ENCODE peak calls at places on chromosome 11, in five cellular contexts. P, L, I, M and G are unnamed samples.

GRCh38 chr11:43376594-43376993 is 17.9 kb downstream of the TTC17 start:
- DNase-seq in P (no peak), L (no peak), I (no peak), M (no peak), G (no peak)

GRCh38 chr11:46906596-46906995 is 11.8 kb downstream of the LRP4 start:
- DNase-seq in P (peak), L (peak), I (peak), M (no peak), G (peak)

GRCh38 chr11:67640021-67640757 is 626 bp upstream of the TBX10 start:
- DNase-seq in P (peak), L (peak), I (peak), M (peak), G (peak)

GRCh38 chr11:107859459-107860239 is 1.1 kb upstream of the SLC35F2 start:
- DNase-seq in P (peak), L (peak), I (peak), M (peak), G (peak)

GRCh38 chr11:110514967-110515366 is 85.2 kb downstream of the FDX1 start:
- DNase-seq in P (no peak), L (no peak), I (no peak), M (no peak), G (no peak)

GRCh38 chr11:45100338-45100737 is 46.1 kb upstream of the PRDM11 start:
- DNase-seq in P (peak), L (no peak), I (no peak), M (no peak), G (peak)

GRCh38 chr11:1930448-1930802 is 10.9 kb downstream of the TNNT3 start:
- DNase-seq in P (no peak), L (no peak), I (no peak), M (no peak), G (no peak)

GRCh38 chr11:9596926-9597325 is 23.5 kb downstream of the WEE1 start:
- DNase-seq in P (no peak), L (no peak), I (no peak), M (no peak), G (no peak)

GRCh38 chr11:68430384-68430783 is 30.2 kb upstream of the PPP6R3 start:
- DNase-seq in P (no peak), L (no peak), I (no peak), M (no peak), G (no peak)

GRCh38 chr11:18196532-18196931 is 23.9 kb downstream of the MRGPRX4 start:
- DNase-seq in P (no peak), L (no peak), I (no peak), M (no peak), G (no peak)

GRCh38 chr11:56842829-56843794 is 94.6 kb upstream of the OR9G4 start:
- DNase-seq in P (no peak), L (no peak), I (no peak), M (no peak), G (no peak)

GRCh38 chr11:28581286-28582242 is 473.4 kb downstream of the METTL15 start:
- DNase-seq in P (peak), L (no peak), I (no peak), M (no peak), G (no peak)

GRCh38 chr11:116112031-116112935 is 608.1 kb upstream of the CADM1 start:
- DNase-seq in P (no peak), L (peak), I (no peak), M (no peak), G (no peak)

GRCh38 chr11:44780940-44781631 is 54.3 kb downstream of the TSPAN18 start:
- DNase-seq in P (peak), L (no peak), I (no peak), M (no peak), G (no peak)

GRCh38 chr11:112564228-112564955 is 303.7 kb upstream of the PLET1 start:
- DNase-seq in P (peak), L (no peak), I (no peak), M (no peak), G (no peak)

GRCh38 chr11:39617971-39618370 is 1841.5 kb downstream of the LRRC4C start:
- DNase-seq in P (no peak), L (no peak), I (no peak), M (no peak), G (no peak)

GRCh38 chr11:102171101-102171500 is 60.9 kb downstream of the YAP1 start:
- DNase-seq in P (no peak), L (no peak), I (no peak), M (no peak), G (no peak)

GRCh38 chr11:131991606-131992005 is 621.2 kb downstream of the NTM start:
- DNase-seq in P (no peak), L (no peak), I (no peak), M (no peak), G (no peak)

GRCh38 chr11:133065847-133066485 is 466.3 kb downstream of the OPCML start:
- DNase-seq in P (no peak), L (no peak), I (no peak), M (no peak), G (no peak)

GRCh38 chr11:110763249-110764011 is 51.2 kb upstream of the ARHGAP20 start:
- DNase-seq in P (no peak), L (no peak), I (no peak), M (no peak), G (no peak)

GRCh38 chr11:22674470-22675426 is 8.3 kb downstream of the GAS2 start:
- DNase-seq in P (no peak), L (no peak), I (no peak), M (no peak), G (no peak)

GRCh38 chr11:45906096-45906682 is 882 bp downstream of the FREY1 start:
- DNase-seq in P (no peak), L (no peak), I (no peak), M (no peak), G (no peak)

GRCh38 chr11:118275184-118275583 is 11.1 kb upstream of the MPZL2 start:
- DNase-seq in P (no peak), L (no peak), I (no peak), M (no peak), G (no peak)

GRCh38 chr11:101915811-101916291 is 471 bp downstream of the ANGPTL5 start:
- DNase-seq in P (no peak), L (no peak), I (no peak), M (no peak), G (peak)

GRCh38 chr11:118634435-118635236 is 27.2 kb downstream of the PHLDB1 start:
- DNase-seq in P (peak), L (peak), I (peak), M (no peak), G (no peak)

GRCh38 chr11:13717331-13717730 is 48.9 kb downstream of the FAR1 start:
- DNase-seq in P (peak), L (no peak), I (no peak), M (no peak), G (no peak)

GRCh38 chr11:26244207-26244606 is 87.7 kb upstream of the ANO3 start:
- DNase-seq in P (no peak), L (no peak), I (no peak), M (no peak), G (no peak)

GRCh38 chr11:12767577-12767976 is 93.4 kb downstream of the TEAD1 start:
- DNase-seq in P (no peak), L (no peak), I (no peak), M (no peak), G (no peak)

GRCh38 chr11:14813506-14813905 is 78.5 kb downstream of the CYP2R1 start:
- DNase-seq in P (no peak), L (no peak), I (no peak), M (no peak), G (peak)

GRCh38 chr11:87203907-87204602 is 166.3 kb downstream of the TMEM135 start:
- DNase-seq in P (no peak), L (no peak), I (no peak), M (no peak), G (peak)

GRCh38 chr11:128036006-128036405 is 551.4 kb downstream of the ETS1 start:
- DNase-seq in P (no peak), L (no peak), I (no peak), M (no peak), G (no peak)

GRCh38 chr11:1747753-1748466 is 2.5 kb downstream of the IFITM10 start:
- DNase-seq in P (peak), L (no peak), I (no peak), M (no peak), G (no peak)

GRCh38 chr11:36488096-36488495 is 22.0 kb downstream of the TRAF6 start:
- DNase-seq in P (no peak), L (no peak), I (no peak), M (no peak), G (no peak)